ENCODE peak calls at places on chromosomes 7 and 10, in six cellular contexts. One of them, this sample, is unnamed.

GRCh38 chr7:136405931-136406777 is 429.0 kb upstream of the MTPN start:
- DNase-seq in mesenchymal stem cell: peak
- DNase-seq in IMR-90: peak
- DNase-seq in H1: no peak
- DNase-seq in H9: peak
- DNase-seq in mesendoderm: peak
- DNase-seq in this sample: peak

GRCh38 chr7:101522021-101522420 is 107.1 kb downstream of the MYL10 start:
- DNase-seq in H1: no peak
- DNase-seq in mesendoderm: no peak
- DNase-seq in IMR-90: no peak
- DNase-seq in H9: no peak
- DNase-seq in mesenchymal stem cell: no peak
- DNase-seq in this sample: no peak

GRCh38 chr10:46301721-46302479 is 15.1 kb downstream of the ANTXRL start:
- DNase-seq in H9: no peak
- DNase-seq in mesenchymal stem cell: no peak
- DNase-seq in mesendoderm: no peak
- DNase-seq in H1: peak
- DNase-seq in IMR-90: no peak
- DNase-seq in this sample: no peak

GRCh38 chr10:16770646-16771045 is 46.6 kb downstream of the RSU1 start:
- DNase-seq in IMR-90: no peak
- DNase-seq in H9: no peak
- DNase-seq in H1: no peak
- DNase-seq in mesenchymal stem cell: no peak
- DNase-seq in mesendoderm: no peak
- DNase-seq in this sample: no peak

GRCh38 chr10:32005050-32005449 is 51.2 kb downstream of the KIF5B start:
- DNase-seq in H9: peak
- DNase-seq in mesendoderm: peak
- DNase-seq in IMR-90: peak
- DNase-seq in H1: peak
- DNase-seq in mesenchymal stem cell: peak
- DNase-seq in this sample: no peak

GRCh38 chr10:59363446-59363958 is 1.2 kb upstream of the FAM13C start:
- DNase-seq in H1: no peak
- DNase-seq in mesendoderm: no peak
- DNase-seq in mesenchymal stem cell: no peak
- DNase-seq in H9: no peak
- DNase-seq in IMR-90: no peak
- DNase-seq in this sample: no peak

GRCh38 chr7:26093023-26093422 is 59.0 kb upstream of the NFE2L3 start:
- DNase-seq in mesenchymal stem cell: no peak
- DNase-seq in mesendoderm: no peak
- DNase-seq in H9: no peak
- DNase-seq in H1: no peak
- DNase-seq in IMR-90: no peak
- DNase-seq in this sample: no peak

GRCh38 chr7:75642810-75643486 is 95.8 kb downstream of the HIP1 start:
- DNase-seq in mesendoderm: peak
- DNase-seq in H9: peak
- DNase-seq in mesenchymal stem cell: peak
- DNase-seq in H1: peak
- DNase-seq in IMR-90: peak
- DNase-seq in this sample: no peak

GRCh38 chr10:107341281-107341680 is 176.8 kb upstream of the SORCS1 start:
- DNase-seq in H9: no peak
- DNase-seq in IMR-90: no peak
- DNase-seq in H1: no peak
- DNase-seq in mesendoderm: no peak
- DNase-seq in mesenchymal stem cell: no peak
- DNase-seq in this sample: no peak

GRCh38 chr10:45602082-45602730 is 70.4 kb downstream of the ZFAND4 start:
- DNase-seq in IMR-90: peak
- DNase-seq in H1: no peak
- DNase-seq in mesendoderm: no peak
- DNase-seq in H9: no peak
- DNase-seq in mesenchymal stem cell: peak
- DNase-seq in this sample: no peak

GRCh38 chr7:36264123-36264916 is 111.3 kb downstream of the EEPD1 start:
- DNase-seq in mesendoderm: no peak
- DNase-seq in mesenchymal stem cell: no peak
- DNase-seq in H1: no peak
- DNase-seq in H9: no peak
- DNase-seq in IMR-90: peak
- DNase-seq in this sample: no peak

GRCh38 chr7:99729501-99730261 is 5.3 kb downstream of the CYP3A7 start:
- DNase-seq in mesenchymal stem cell: peak
- DNase-seq in mesendoderm: no peak
- DNase-seq in IMR-90: no peak
- DNase-seq in H9: no peak
- DNase-seq in H1: no peak
- DNase-seq in this sample: no peak

GRCh38 chr7:110358028-110358427 is 732.9 kb upstream of the LRRN3 start:
- DNase-seq in mesendoderm: no peak
- DNase-seq in mesenchymal stem cell: peak
- DNase-seq in H9: no peak
- DNase-seq in H1: no peak
- DNase-seq in IMR-90: peak
- DNase-seq in this sample: no peak

GRCh38 chr7:34091330-34091917 is 186.1 kb downstream of the BMPER start:
- DNase-seq in mesendoderm: peak
- DNase-seq in H9: peak
- DNase-seq in mesenchymal stem cell: peak
- DNase-seq in H1: peak
- DNase-seq in IMR-90: peak
- DNase-seq in this sample: peak

GRCh38 chr10:20622522-20623270 is 274.4 kb downstream of the NEBL start:
- DNase-seq in H9: no peak
- DNase-seq in mesenchymal stem cell: peak
- DNase-seq in mesendoderm: no peak
- DNase-seq in H1: no peak
- DNase-seq in IMR-90: peak
- DNase-seq in this sample: no peak

GRCh38 chr10:17053513-17053912 is 76.1 kb downstream of the CUBN start:
- DNase-seq in mesenchymal stem cell: no peak
- DNase-seq in H9: no peak
- DNase-seq in IMR-90: no peak
- DNase-seq in mesendoderm: no peak
- DNase-seq in H1: no peak
- DNase-seq in this sample: no peak

GRCh38 chr10:130359711-130360110 is 223.5 kb downstream of the GLRX3 start:
- DNase-seq in H1: no peak
- DNase-seq in mesenchymal stem cell: no peak
- DNase-seq in IMR-90: no peak
- DNase-seq in mesendoderm: no peak
- DNase-seq in H9: no peak
- DNase-seq in this sample: no peak

GRCh38 chr10:30436688-30437038 is 2.7 kb downstream of the MAP3K8 start:
- DNase-seq in IMR-90: no peak
- DNase-seq in H9: no peak
- DNase-seq in H1: no peak
- DNase-seq in mesenchymal stem cell: no peak
- DNase-seq in mesendoderm: no peak
- DNase-seq in this sample: no peak

GRCh38 chr7:112398534-112398933 is 51.7 kb upstream of the IFRD1 start:
- DNase-seq in IMR-90: no peak
- DNase-seq in mesendoderm: peak
- DNase-seq in H9: no peak
- DNase-seq in mesenchymal stem cell: no peak
- DNase-seq in H1: no peak
- DNase-seq in this sample: no peak

GRCh38 chr10:3605882-3606281 is 179.1 kb downstream of the KLF6 start:
- DNase-seq in IMR-90: peak
- DNase-seq in H9: no peak
- DNase-seq in mesendoderm: no peak
- DNase-seq in H1: no peak
- DNase-seq in mesenchymal stem cell: no peak
- DNase-seq in this sample: no peak

GRCh38 chr10:67533376-67533775 is 162.6 kb downstream of the CTNNA3 start:
- DNase-seq in mesendoderm: no peak
- DNase-seq in H9: no peak
- DNase-seq in H1: no peak
- DNase-seq in mesenchymal stem cell: no peak
- DNase-seq in IMR-90: no peak
- DNase-seq in this sample: no peak

GRCh38 chr7:17234398-17235021 is 63.9 kb upstream of the AHR start:
- DNase-seq in mesenchymal stem cell: peak
- DNase-seq in IMR-90: peak
- DNase-seq in H1: no peak
- DNase-seq in H9: no peak
- DNase-seq in mesendoderm: peak
- DNase-seq in this sample: no peak

GRCh38 chr7:25495342-25495855 is 267.1 kb upstream of the NPVF start:
- DNase-seq in mesenchymal stem cell: no peak
- DNase-seq in mesendoderm: peak
- DNase-seq in IMR-90: no peak
- DNase-seq in H1: no peak
- DNase-seq in H9: no peak
- DNase-seq in this sample: no peak

GRCh38 chr7:146654048-146654447 is 537.4 kb downstream of the CNTNAP2 start:
- DNase-seq in H9: no peak
- DNase-seq in IMR-90: no peak
- DNase-seq in mesendoderm: peak
- DNase-seq in H1: no peak
- DNase-seq in mesenchymal stem cell: peak
- DNase-seq in this sample: no peak

GRCh38 chr10:120823251-120823650 is 27.9 kb upstream of the WDR11 start:
- DNase-seq in H9: no peak
- DNase-seq in H1: no peak
- DNase-seq in IMR-90: no peak
- DNase-seq in mesendoderm: no peak
- DNase-seq in mesenchymal stem cell: no peak
- DNase-seq in this sample: no peak

GRCh38 chr7:135386776-135387175 is 123.1 kb downstream of the CNOT4 start:
- DNase-seq in H9: no peak
- DNase-seq in mesenchymal stem cell: no peak
- DNase-seq in mesendoderm: peak
- DNase-seq in H1: no peak
- DNase-seq in IMR-90: no peak
- DNase-seq in this sample: no peak

GRCh38 chr7:148543302-148543701 is 47.3 kb upstream of the C7orf33 start:
- DNase-seq in mesendoderm: no peak
- DNase-seq in IMR-90: no peak
- DNase-seq in H9: no peak
- DNase-seq in H1: no peak
- DNase-seq in mesenchymal stem cell: no peak
- DNase-seq in this sample: no peak

GRCh38 chr10:126063353-126063791 is 167.0 kb downstream of the FANK1 start:
- DNase-seq in H9: no peak
- DNase-seq in mesenchymal stem cell: peak
- DNase-seq in H1: no peak
- DNase-seq in mesendoderm: peak
- DNase-seq in IMR-90: peak
- DNase-seq in this sample: no peak

GRCh38 chr7:7829667-7830066 is 111.3 kb upstream of the RPA3 start:
- DNase-seq in H1: no peak
- DNase-seq in mesenchymal stem cell: no peak
- DNase-seq in mesendoderm: peak
- DNase-seq in H9: no peak
- DNase-seq in IMR-90: no peak
- DNase-seq in this sample: no peak

GRCh38 chr10:78805176-78805575 is 263.6 kb upstream of the ZMIZ1 start:
- DNase-seq in IMR-90: peak
- DNase-seq in H1: no peak
- DNase-seq in H9: no peak
- DNase-seq in mesendoderm: peak
- DNase-seq in mesenchymal stem cell: peak
- DNase-seq in this sample: no peak
- H3K18ac ChIP-seq in IMR-90: peak
- H3K18ac ChIP-seq in H1: no peak
- H3K18ac ChIP-seq in H9: no peak
- H3K18ac ChIP-seq in mesendoderm: no peak
- H3K18ac ChIP-seq in mesenchymal stem cell: peak
- H3K18ac ChIP-seq in this sample: no peak

GRCh38 chr10:102451105-102451969 is at the start of gene C10orf95:
- DNase-seq in H1: no peak
- DNase-seq in mesenchymal stem cell: peak
- DNase-seq in IMR-90: no peak
- DNase-seq in mesendoderm: peak
- DNase-seq in H9: no peak
- DNase-seq in this sample: no peak
- H2BK120ac ChIP-seq in H1: no peak
- H2BK120ac ChIP-seq in mesenchymal stem cell: peak
- H2BK120ac ChIP-seq in IMR-90: no peak
- H2BK120ac ChIP-seq in mesendoderm: no peak
- H2BK120ac ChIP-seq in H9: no peak
- H2BK120ac ChIP-seq in this sample: peak

DNA sequence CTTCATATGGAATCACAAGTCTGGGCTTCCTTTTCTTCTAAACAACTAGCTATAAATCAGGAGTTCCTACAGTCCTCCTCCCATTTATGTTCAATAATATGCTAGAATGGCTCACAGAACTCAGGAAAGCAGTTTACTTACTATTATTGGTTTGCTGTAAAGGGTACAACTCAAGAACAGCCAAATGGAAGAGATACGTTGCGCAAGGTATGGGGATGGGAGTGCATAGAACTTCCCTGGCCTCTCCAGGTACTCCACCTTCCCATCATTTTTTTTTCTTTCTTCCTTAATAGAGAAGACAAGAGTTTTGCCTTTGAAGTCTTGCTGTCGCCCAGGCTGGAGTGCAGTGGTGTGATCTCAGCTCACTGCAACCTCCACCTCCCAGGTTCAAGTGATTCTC is 27.1 kb upstream of the SEMA4G start:
- DNase-seq in mesendoderm: no peak
- DNase-seq in IMR-90: no peak
- DNase-seq in H9: no peak
- DNase-seq in mesenchymal stem cell: no peak
- DNase-seq in H1: no peak
- DNase-seq in this sample: no peak
- H3K18ac ChIP-seq in mesendoderm: no peak
- H3K18ac ChIP-seq in IMR-90: no peak
- H3K18ac ChIP-seq in H9: no peak
- H3K18ac ChIP-seq in mesenchymal stem cell: no peak
- H3K18ac ChIP-seq in H1: no peak
- H3K18ac ChIP-seq in this sample: no peak

DNA sequence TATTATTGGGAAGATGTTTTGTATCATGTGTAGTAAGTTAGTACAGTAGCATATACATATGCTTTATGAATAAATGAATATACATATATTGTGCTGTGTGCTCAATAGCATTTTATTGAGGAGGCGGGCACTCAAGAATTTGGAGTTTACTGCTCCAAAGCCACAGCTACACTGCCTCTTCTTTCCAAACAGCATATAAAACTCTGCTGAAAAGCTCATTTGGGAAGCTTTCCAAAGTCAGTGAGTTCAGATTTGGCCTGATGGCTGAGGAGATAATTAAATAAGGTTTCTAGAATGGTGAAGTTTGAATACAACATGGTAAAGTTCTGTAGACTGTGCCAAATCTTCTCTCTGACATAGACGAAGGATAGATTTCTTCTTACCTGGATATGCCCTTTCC is 29.8 kb downstream of the CDK1 start:
- DNase-seq in H9: no peak
- DNase-seq in H1: no peak
- DNase-seq in mesendoderm: no peak
- DNase-seq in mesenchymal stem cell: no peak
- DNase-seq in IMR-90: no peak
- DNase-seq in this sample: no peak
- H2BK120ac ChIP-seq in H9: no peak
- H2BK120ac ChIP-seq in H1: no peak
- H2BK120ac ChIP-seq in mesendoderm: no peak
- H2BK120ac ChIP-seq in mesenchymal stem cell: no peak
- H2BK120ac ChIP-seq in IMR-90: no peak
- H2BK120ac ChIP-seq in this sample: no peak